ENCODE peak calls at places on chromosome 17, in four cellular contexts. One of them, this sample, is unnamed. For H3K27me3, the result is how much of the 10 kb centered on the place peaks cover.

GRCh38 chr17:50423553-50424159 is 2.4 kb upstream of the ACSF2 start:
- DNase-seq in tibial artery: peak
- DNase-seq in neural progenitor cell: no peak
- DNase-seq in psoas muscle: peak
- DNase-seq in this sample: peak

GRCh38 chr17:55264273-55264639 is 504 bp upstream of the HLF start:
- DNase-seq in psoas muscle: no peak
- DNase-seq in tibial artery: no peak
- DNase-seq in neural progenitor cell: peak
- DNase-seq in this sample: no peak

GRCh38 chr17:15649861-15650391 is 30.4 kb upstream of the FBXW10B start:
- DNase-seq in psoas muscle: peak
- DNase-seq in neural progenitor cell: no peak
- DNase-seq in tibial artery: peak
- DNase-seq in this sample: peak

GRCh38 chr17:31424944-31425582 is 33.6 kb downstream of the RAB11FIP4 start:
- DNase-seq in psoas muscle: no peak
- DNase-seq in tibial artery: no peak
- DNase-seq in neural progenitor cell: peak
- DNase-seq in this sample: peak

GRCh38 chr17:61306003-61306402 is 93.6 kb upstream of the TBX2 start:
- DNase-seq in tibial artery: no peak
- DNase-seq in neural progenitor cell: no peak
- DNase-seq in psoas muscle: no peak
- DNase-seq in this sample: no peak

GRCh38 chr17:50292465-50292864 is 18.2 kb downstream of the TMEM92 start:
- DNase-seq in neural progenitor cell: no peak
- DNase-seq in tibial artery: no peak
- DNase-seq in psoas muscle: no peak
- DNase-seq in this sample: no peak

GRCh38 chr17:10556301-10557005 is 7.0 kb upstream of the MYH2 start:
- DNase-seq in psoas muscle: no peak
- DNase-seq in neural progenitor cell: no peak
- DNase-seq in tibial artery: no peak
- DNase-seq in this sample: no peak

GRCh38 chr17:82882715-82883446 is 43.1 kb upstream of the ZNF750 start:
- DNase-seq in psoas muscle: no peak
- DNase-seq in neural progenitor cell: no peak
- DNase-seq in tibial artery: no peak
- DNase-seq in this sample: no peak

GRCh38 chr17:45384800-45385262 is 47.8 kb downstream of the ARHGAP27 start:
- DNase-seq in neural progenitor cell: no peak
- DNase-seq in tibial artery: no peak
- DNase-seq in psoas muscle: no peak
- DNase-seq in this sample: no peak

GRCh38 chr17:45951403-45951802 is 47.6 kb upstream of the STH start:
- DNase-seq in neural progenitor cell: no peak
- DNase-seq in psoas muscle: no peak
- DNase-seq in tibial artery: no peak
- DNase-seq in this sample: no peak

GRCh38 chr17:1147664-1148063 is 32.1 kb downstream of the ABR start:
- DNase-seq in neural progenitor cell: peak
- DNase-seq in psoas muscle: peak
- DNase-seq in tibial artery: no peak
- DNase-seq in this sample: peak

GRCh38 chr17:55348749-55349354 is 72.8 kb downstream of the MMD start:
- DNase-seq in psoas muscle: peak
- DNase-seq in neural progenitor cell: peak
- DNase-seq in tibial artery: no peak
- DNase-seq in this sample: peak

GRCh38 chr17:83203073-83203471 is 123.7 kb downstream of the METRNL start:
- DNase-seq in neural progenitor cell: no peak
- DNase-seq in tibial artery: peak
- DNase-seq in psoas muscle: peak
- DNase-seq in this sample: peak

GRCh38 chr17:29568331-29569244 is at the start of gene TP53I13:
- DNase-seq in psoas muscle: peak
- DNase-seq in tibial artery: peak
- DNase-seq in neural progenitor cell: peak
- DNase-seq in this sample: peak

GRCh38 chr17:73401911-73402310 is 90.1 kb upstream of the CDC42EP4 start:
- DNase-seq in psoas muscle: peak
- DNase-seq in tibial artery: no peak
- DNase-seq in neural progenitor cell: peak
- DNase-seq in this sample: peak

GRCh38 chr17:8916470-8916869 is 49.0 kb upstream of the PIK3R6 start:
- DNase-seq in neural progenitor cell: no peak
- DNase-seq in psoas muscle: no peak
- DNase-seq in tibial artery: no peak
- DNase-seq in this sample: no peak

GRCh38 chr17:8921147-8921546 is 44.4 kb downstream of the PIK3R5 start:
- DNase-seq in tibial artery: no peak
- DNase-seq in psoas muscle: no peak
- DNase-seq in neural progenitor cell: no peak
- DNase-seq in this sample: no peak

GRCh38 chr17:8922451-8922850 is 43.1 kb downstream of the PIK3R5 start:
- DNase-seq in tibial artery: no peak
- DNase-seq in psoas muscle: no peak
- DNase-seq in neural progenitor cell: no peak
- DNase-seq in this sample: peak

GRCh38 chr17:8922923-8923322 is 42.6 kb downstream of the PIK3R5 start:
- DNase-seq in neural progenitor cell: no peak
- DNase-seq in tibial artery: no peak
- DNase-seq in psoas muscle: no peak
- DNase-seq in this sample: no peak

GRCh38 chr17:8918811-8919210 is 46.7 kb downstream of the PIK3R5 start:
- DNase-seq in psoas muscle: no peak
- DNase-seq in neural progenitor cell: no peak
- DNase-seq in tibial artery: no peak
- DNase-seq in this sample: peak
- H3K27me3 ChIP-seq in psoas muscle: under half
- H3K27me3 ChIP-seq in neural progenitor cell: under half
- H3K27me3 ChIP-seq in tibial artery: under half
- H3K27me3 ChIP-seq in this sample: under half

GRCh38 chr17:81523139-81524062 is 4.8 kb upstream of the FSCN2 start:
- DNase-seq in tibial artery: peak
- DNase-seq in psoas muscle: peak
- DNase-seq in neural progenitor cell: peak
- DNase-seq in this sample: no peak
- H3K27me3 ChIP-seq in tibial artery: under half
- H3K27me3 ChIP-seq in psoas muscle: under half
- H3K27me3 ChIP-seq in neural progenitor cell: half or more
- H3K27me3 ChIP-seq in this sample: under half

GRCh38 chr17:48546187-48546923 is 1.4 kb upstream of the HOXB2 start:
- DNase-seq in psoas muscle: no peak
- DNase-seq in tibial artery: no peak
- DNase-seq in neural progenitor cell: peak
- DNase-seq in this sample: no peak

GRCh38 chr17:48548687-48549621 is 4.0 kb upstream of the HOXB2 start:
- DNase-seq in psoas muscle: no peak
- DNase-seq in tibial artery: no peak
- DNase-seq in neural progenitor cell: no peak
- DNase-seq in this sample: no peak

GRCh38 chr17:48545539-48545938 is 630 bp upstream of the HOXB2 start:
- DNase-seq in tibial artery: no peak
- DNase-seq in psoas muscle: no peak
- DNase-seq in neural progenitor cell: peak
- DNase-seq in this sample: no peak

GRCh38 chr17:48547839-48548686 is 3.2 kb upstream of the HOXB2 start:
- DNase-seq in neural progenitor cell: peak
- DNase-seq in tibial artery: no peak
- DNase-seq in psoas muscle: no peak
- DNase-seq in this sample: no peak

GRCh38 chr17:48546924-48547838 is 2.3 kb upstream of the HOXB2 start:
- DNase-seq in tibial artery: no peak
- DNase-seq in neural progenitor cell: no peak
- DNase-seq in psoas muscle: no peak
- DNase-seq in this sample: no peak
- H3K27me3 ChIP-seq in tibial artery: under half
- H3K27me3 ChIP-seq in neural progenitor cell: half or more
- H3K27me3 ChIP-seq in psoas muscle: under half
- H3K27me3 ChIP-seq in this sample: half or more

DNA sequence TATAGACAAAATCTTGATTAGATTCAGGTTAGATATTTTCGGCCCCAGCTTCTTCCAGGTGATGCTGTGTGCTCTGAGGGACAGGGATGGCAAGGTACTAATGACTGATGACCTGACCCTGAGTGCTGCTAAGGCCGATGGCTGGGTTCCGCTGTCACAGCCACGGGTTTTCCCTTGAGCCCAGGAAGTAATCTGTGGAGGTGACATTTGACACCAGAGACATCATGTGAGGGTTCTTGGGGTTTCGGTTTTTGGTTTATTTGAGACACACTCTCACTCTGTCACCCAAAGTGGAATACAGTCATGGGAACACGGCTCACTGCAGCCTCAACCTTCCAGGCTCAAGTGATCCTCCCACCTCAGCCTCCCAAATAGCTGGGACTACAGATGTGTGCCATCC is 9.8 kb downstream of the OTOP3 start:
- DNase-seq in tibial artery: no peak
- DNase-seq in psoas muscle: no peak
- DNase-seq in neural progenitor cell: no peak
- DNase-seq in this sample: no peak
- H3K27me3 ChIP-seq in tibial artery: under half
- H3K27me3 ChIP-seq in psoas muscle: under half
- H3K27me3 ChIP-seq in neural progenitor cell: under half
- H3K27me3 ChIP-seq in this sample: under half

GRCh38 chr17:2780931-2781454 is 15.2 kb upstream of the RAP1GAP2 start:
- DNase-seq in neural progenitor cell: no peak
- DNase-seq in psoas muscle: no peak
- DNase-seq in tibial artery: no peak
- DNase-seq in this sample: no peak
- H3K27me3 ChIP-seq in neural progenitor cell: under half
- H3K27me3 ChIP-seq in psoas muscle: under half
- H3K27me3 ChIP-seq in tibial artery: under half
- H3K27me3 ChIP-seq in this sample: under half

DNA sequence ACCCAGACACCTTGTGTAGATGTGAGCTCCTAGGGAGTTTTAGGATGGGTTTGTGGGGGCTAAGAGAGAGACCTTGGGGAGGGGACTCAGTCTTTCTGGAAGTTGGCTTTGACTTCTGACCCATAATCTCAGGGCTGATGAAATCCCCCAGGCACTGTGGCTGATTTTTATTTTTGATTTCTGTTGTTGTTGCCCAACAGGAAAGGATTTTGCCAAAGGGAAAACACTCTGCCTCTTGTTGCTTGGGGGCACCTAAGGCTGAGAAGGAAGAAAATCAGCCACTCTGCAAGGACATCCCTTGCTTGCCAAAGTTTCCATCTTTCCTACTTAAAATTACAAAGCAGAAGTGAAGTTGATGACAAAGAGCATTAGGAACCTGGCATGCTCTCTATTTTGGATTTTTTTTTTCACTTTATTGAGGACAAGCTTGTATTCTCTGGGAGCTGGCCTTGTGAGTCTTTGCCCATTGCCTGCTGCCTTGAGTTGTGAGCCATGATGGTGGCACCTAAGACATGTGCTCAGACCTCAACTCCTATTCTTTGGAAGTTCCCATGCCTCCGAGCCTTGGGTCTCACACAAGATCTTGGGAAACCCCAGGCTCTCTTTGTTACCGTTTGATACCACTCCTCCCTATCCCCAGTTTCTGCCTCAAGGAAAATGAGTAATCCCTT is 3.2 kb upstream of the C1QTNF1 start:
- DNase-seq in neural progenitor cell: no peak
- DNase-seq in psoas muscle: no peak
- DNase-seq in tibial artery: peak
- DNase-seq in this sample: no peak
- H3K27me3 ChIP-seq in neural progenitor cell: half or more
- H3K27me3 ChIP-seq in psoas muscle: under half
- H3K27me3 ChIP-seq in tibial artery: under half
- H3K27me3 ChIP-seq in this sample: under half

GRCh38 chr17:77957215-77957868 is 1.2 kb upstream of the TNRC6C start:
- DNase-seq in psoas muscle: no peak
- DNase-seq in tibial artery: no peak
- DNase-seq in neural progenitor cell: peak
- DNase-seq in this sample: no peak

GRCh38 chr17:77957869-77958715 is at the start of gene TNRC6C:
- DNase-seq in psoas muscle: peak
- DNase-seq in tibial artery: peak
- DNase-seq in neural progenitor cell: peak
- DNase-seq in this sample: peak

GRCh38 chr17:77958716-77959215 is 263 bp downstream of the TNRC6C start:
- DNase-seq in neural progenitor cell: no peak
- DNase-seq in psoas muscle: no peak
- DNase-seq in tibial artery: no peak
- DNase-seq in this sample: no peak

GRCh38 chr17:77959926-77960521 is 1.5 kb downstream of the TNRC6C start:
- DNase-seq in tibial artery: no peak
- DNase-seq in neural progenitor cell: peak
- DNase-seq in psoas muscle: no peak
- DNase-seq in this sample: no peak

DNA sequence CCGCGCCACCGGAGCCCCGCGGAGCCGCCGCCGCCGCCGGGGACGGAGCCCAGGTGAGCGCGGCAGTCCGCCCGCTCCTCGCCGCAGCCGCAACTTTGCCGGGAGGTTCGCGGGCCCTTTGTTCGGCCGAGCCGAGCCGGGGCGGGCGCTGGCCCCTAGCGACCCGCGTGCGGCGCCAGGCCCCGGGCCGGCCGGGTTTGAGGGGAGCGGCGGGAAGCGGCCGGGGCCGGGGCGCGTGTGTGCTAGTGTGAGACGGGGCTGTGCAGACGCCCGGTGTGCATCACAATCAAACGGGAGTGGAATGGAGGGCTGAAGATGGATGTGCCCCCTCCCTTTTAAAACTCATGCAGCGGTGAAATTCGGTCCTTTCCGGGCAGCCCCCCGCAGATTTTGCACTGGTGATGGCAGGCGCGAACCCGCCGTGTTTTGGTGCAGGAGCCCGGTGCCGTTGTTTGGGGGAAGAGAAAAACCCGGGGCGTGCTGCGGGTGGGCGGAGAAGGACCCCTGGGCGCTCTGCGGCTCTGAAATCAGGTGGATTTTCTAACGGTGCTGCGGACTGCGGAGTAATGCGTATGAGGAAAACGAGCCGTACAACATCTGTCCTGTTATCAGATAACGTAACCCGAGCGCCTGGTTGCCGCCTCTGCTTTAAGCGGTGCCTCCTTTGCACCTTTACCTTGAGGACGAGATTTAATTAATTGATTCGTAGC is 868 bp downstream of the TNRC6C start:
- DNase-seq in psoas muscle: peak
- DNase-seq in tibial artery: no peak
- DNase-seq in neural progenitor cell: peak
- DNase-seq in this sample: peak
- H3K27me3 ChIP-seq in psoas muscle: under half
- H3K27me3 ChIP-seq in tibial artery: under half
- H3K27me3 ChIP-seq in neural progenitor cell: under half
- H3K27me3 ChIP-seq in this sample: under half

This sample was measured in brain microvascular endothelial cell.